ENCODE peak calls at places on chromosome 20, in five cellular contexts. One of them, this sample, is unnamed.

GRCh38 chr20:48928832-48929725 is 7.6 kb downstream of the ARFGEF2 start:
- DNase-seq in fibroblast of the conjunctiva: peak; percentile 53
- DNase-seq in HEK293T: no peak
- DNase-seq in GF-D8: no peak
- DNase-seq in GM03348: peak; percentile 73
- DNase-seq in this sample: no peak

GRCh38 chr20:37745553-37745952 is 51.7 kb downstream of the CTNNBL1 start:
- DNase-seq in GM03348: no peak
- DNase-seq in HEK293T: no peak
- DNase-seq in fibroblast of the conjunctiva: no peak
- DNase-seq in GF-D8: no peak
- DNase-seq in this sample: no peak

GRCh38 chr20:10965936-10966470 is 292.2 kb upstream of the JAG1 start:
- DNase-seq in HEK293T: no peak
- DNase-seq in GM03348: no peak
- DNase-seq in fibroblast of the conjunctiva: no peak
- DNase-seq in GF-D8: no peak
- DNase-seq in this sample: no peak

GRCh38 chr20:62704341-62704948 is 4.2 kb upstream of the NTSR1 start:
- DNase-seq in fibroblast of the conjunctiva: peak; percentile 90
- DNase-seq in HEK293T: peak; percentile 32
- DNase-seq in GF-D8: no peak
- DNase-seq in GM03348: peak; percentile 92
- DNase-seq in this sample: peak; percentile 97

GRCh38 chr20:57061058-57061900 is 205.2 kb downstream of the BMP7 start:
- DNase-seq in HEK293T: peak; percentile 72
- DNase-seq in fibroblast of the conjunctiva: no peak
- DNase-seq in GF-D8: no peak
- DNase-seq in GM03348: no peak
- DNase-seq in this sample: peak; percentile 14

GRCh38 chr20:62764156-62764935 is 31.9 kb upstream of the MRGBP start:
- DNase-seq in GM03348: no peak
- DNase-seq in fibroblast of the conjunctiva: no peak
- DNase-seq in GF-D8: no peak
- DNase-seq in HEK293T: no peak
- DNase-seq in this sample: no peak

GRCh38 chr20:23361108-23361650 is 803 bp upstream of the GZF1 start:
- DNase-seq in fibroblast of the conjunctiva: no peak
- DNase-seq in GM03348: no peak
- DNase-seq in HEK293T: peak; percentile 17
- DNase-seq in GF-D8: peak; percentile 30
- DNase-seq in this sample: peak; percentile 32

GRCh38 chr20:45036044-45036755 is 64.7 kb downstream of the KCNS1 start:
- DNase-seq in HEK293T: no peak
- DNase-seq in GF-D8: no peak
- DNase-seq in GM03348: no peak
- DNase-seq in fibroblast of the conjunctiva: peak; percentile 91
- DNase-seq in this sample: peak; percentile 59

GRCh38 chr20:20712004-20712473 is 405 bp downstream of the RALGAPA2 start:
- DNase-seq in HEK293T: peak; percentile 21
- DNase-seq in fibroblast of the conjunctiva: no peak
- DNase-seq in GM03348: peak; percentile 16
- DNase-seq in GF-D8: no peak
- DNase-seq in this sample: no peak

This sample was measured in NCI-H460.